ENCODE peak calls at places on chromosomes 3 and 15, in four cellular contexts. U, D, B and A are unnamed samples.

GRCh38 chr3:144821583-144821982 is 850.0 kb downstream of the DIPK2A start:
- DNase-seq in U (no peak), D (no peak), B (no peak), A (no peak)

GRCh38 chr15:64596701-64597468 is 136.5 kb downstream of the ZNF609 start:
- DNase-seq in D (no peak), U (no peak), B (peak), A (no peak)

GRCh38 chr3:185309309-185309708 is 53.6 kb upstream of the MAP3K13 start:
- DNase-seq in D (no peak), U (no peak), B (no peak), A (no peak)

GRCh38 chr15:36422631-36423030 is 156.8 kb upstream of the CDIN1 start:
- DNase-seq in D (no peak), B (no peak), U (no peak), A (no peak)

GRCh38 chr3:69665026-69665739 is 74.1 kb upstream of the MITF start:
- DNase-seq in U (no peak), B (no peak), D (no peak), A (no peak)

GRCh38 chr3:146160233-146160963 is 586 bp downstream of the PLOD2 start:
- DNase-seq in U (peak), D (no peak), B (no peak), A (peak)

GRCh38 chr3:59660376-59660775 is 610.6 kb upstream of the CFAP20DC start:
- DNase-seq in U (no peak), D (no peak), B (no peak), A (no peak)

GRCh38 chr3:58462829-58463180 is 29.1 kb upstream of the KCTD6 start:
- DNase-seq in B (no peak), U (no peak), D (no peak), A (no peak)

GRCh38 chr3:126752303-126753190 is 48.5 kb downstream of the CHCHD6 start:
- DNase-seq in B (peak), U (peak), D (no peak), A (peak)

GRCh38 chr15:63497642-63498100 is 6.7 kb upstream of the USP3 start:
- DNase-seq in D (no peak), U (no peak), B (peak), A (no peak)

GRCh38 chr15:36970522-36970921 is 129.8 kb downstream of the MEIS2 start:
- DNase-seq in B (no peak), D (no peak), U (no peak), A (no peak)

GRCh38 chr15:64209680-64210334 is 47.0 kb upstream of the PPIB start:
- DNase-seq in D (no peak), U (no peak), B (peak), A (no peak)